ENCODE peak calls at places on chromosomes 5 and 9, in seven cellular contexts. L is lower lobe of right lung, P is fibroblast of lung, X is left ventricle myocardium inferior, C is body of pancreas, Y is tibial artery, V is psoas muscle. D is an unnamed sample. For H3K4me1, the result is how much of the 10 kb centered on the place peaks cover.

GRCh38 chr9:136901516-136902258 is 15.4 kb downstream of the TRAF2 start:
- DNase-seq in C (peak), P (peak), X (no peak), Y (peak), V (peak), L (no peak), D (peak)

GRCh38 chr5:73088026-73088425 is 32.3 kb upstream of the TMEM171 start:
- DNase-seq in V (no peak), X (no peak), Y (no peak), L (no peak), C (no peak), P (peak), D (no peak)

GRCh38 chr9:136775191-136775590 is 10.9 kb upstream of the LCN15 start:
- DNase-seq in L (no peak), X (no peak), C (no peak), Y (no peak), V (peak), P (no peak), D (no peak)

GRCh38 chr5:36724429-36725332 is 118.3 kb downstream of the SLC1A3 start:
- DNase-seq in C (peak), L (peak), X (peak), Y (peak), P (no peak), V (peak), D (peak)

GRCh38 chr5:31449175-31449574 is 82.7 kb downstream of the DROSHA start:
- DNase-seq in C (no peak), X (no peak), Y (no peak), V (no peak), P (peak), L (no peak), D (no peak)

GRCh38 chr9:30714389-30714788 is 1670.1 kb upstream of the ACO1 start:
- DNase-seq in Y (no peak), P (no peak), C (no peak), V (no peak), L (no peak), X (no peak), D (no peak)

GRCh38 chr5:179822444-179822990 is 1.8 kb downstream of the SQSTM1 start:
- DNase-seq in V (no peak), L (peak), P (no peak), C (no peak), X (no peak), Y (no peak), D (peak)

GRCh38 chr9:78357165-78357873 is 60.4 kb downstream of the PSAT1 start:
- DNase-seq in X (no peak), L (no peak), C (no peak), P (no peak), Y (no peak), V (no peak), D (no peak)

GRCh38 chr5:179115307-179115706 is 55.1 kb downstream of the ZNF354C start:
- DNase-seq in Y (no peak), V (no peak), P (no peak), X (no peak), L (peak), C (no peak), D (no peak)

GRCh38 chr9:93064392-93065124 is 6.1 kb downstream of the SUSD3 start:
- DNase-seq in V (peak), L (peak), C (peak), Y (no peak), P (peak), X (peak), D (peak)

GRCh38 chr9:131624636-131625241 is 79.4 kb downstream of the PRRT1B start:
- DNase-seq in L (no peak), P (peak), Y (no peak), V (peak), X (peak), C (peak), D (no peak)

GRCh38 chr5:141761-142160 is 49.5 kb upstream of the LRRC14B start:
- DNase-seq in C (no peak), X (no peak), P (no peak), V (no peak), L (no peak), Y (no peak), D (no peak)

GRCh38 chr5:57445006-57445714 is 37.5 kb downstream of the ACTBL2 start:
- DNase-seq in Y (no peak), P (no peak), V (no peak), C (no peak), L (no peak), X (no peak), D (no peak)

GRCh38 chr5:151632524-151632923 is 41.4 kb upstream of the FAT2 start:
- DNase-seq in Y (no peak), C (no peak), P (no peak), L (no peak), V (no peak), X (peak), D (no peak)

GRCh38 chr5:176441921-176442323 is 6.3 kb upstream of the FAF2 start:
- DNase-seq in V (no peak), P (peak), X (no peak), L (no peak), Y (no peak), C (no peak), D (no peak)

GRCh38 chr5:61342066-61342465 is 10.0 kb downstream of the ZSWIM6 start:
- DNase-seq in V (no peak), X (no peak), Y (no peak), L (no peak), P (peak), C (no peak), D (no peak)

GRCh38 chr9:22214021-22214420 is 204.9 kb upstream of the CDKN2B start:
- DNase-seq in P (peak), X (no peak), L (no peak), C (no peak), Y (no peak), V (no peak), D (no peak)

GRCh38 chr5:127299678-127300077 is 9.1 kb downstream of the MEGF10 start:
- DNase-seq in P (no peak), V (no peak), X (no peak), L (no peak), C (no peak), Y (no peak), D (no peak)

GRCh38 chr5:976849-977751 is 31.5 kb upstream of the NKD2 start:
- DNase-seq in L (peak), P (no peak), V (peak), X (no peak), C (no peak), Y (no peak), D (no peak)

GRCh38 chr9:86843182-86843581 is 104.1 kb downstream of the GAS1 start:
- DNase-seq in X (no peak), L (no peak), C (peak), V (no peak), P (no peak), Y (no peak), D (no peak)

GRCh38 chr5:139684881-139685749 is 37.0 kb downstream of the CXXC5 start:
- DNase-seq in Y (no peak), X (peak), C (peak), P (no peak), V (peak), L (no peak), D (no peak)

GRCh38 chr5:171534009-171534895 is 114.8 kb downstream of the FGF18 start:
- DNase-seq in L (no peak), V (no peak), C (no peak), P (peak), X (no peak), Y (no peak), D (no peak)

GRCh38 chr9:75892168-75892901 is 1.9 kb downstream of the PCSK5 start:
- DNase-seq in P (peak), C (peak), X (peak), Y (peak), L (peak), V (peak), D (no peak)

DNA sequence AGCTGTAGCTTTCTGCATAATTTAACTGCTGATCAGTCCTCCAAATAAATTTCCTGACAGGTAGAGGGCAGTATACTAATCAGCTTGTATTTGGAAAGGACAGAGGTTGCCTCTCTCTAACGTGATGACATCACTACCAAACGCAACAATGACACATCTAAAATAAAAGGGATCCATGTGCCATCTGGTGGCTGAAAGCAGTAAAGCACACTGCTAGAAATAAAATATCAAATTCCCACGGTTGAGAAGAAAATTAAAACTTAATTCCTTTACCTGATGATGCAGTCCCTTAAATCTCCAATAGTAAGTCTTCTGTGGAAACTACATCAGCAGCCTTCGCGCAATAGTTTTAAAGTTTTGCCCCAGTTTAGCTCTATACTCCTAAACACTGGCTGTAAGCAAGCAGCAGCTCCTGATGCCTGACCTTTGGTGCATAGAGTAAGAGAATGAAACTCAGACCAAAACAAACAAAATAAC is 54.5 kb downstream of the DIAPH1 start:
- DNase-seq in Y (peak), C (peak), X (no peak), V (no peak), P (peak), L (no peak), D (peak)
- H3K27ac ChIP-seq in Y (peak), C (peak), X (peak), V (peak), P (peak), L (peak), D (peak)

DNA sequence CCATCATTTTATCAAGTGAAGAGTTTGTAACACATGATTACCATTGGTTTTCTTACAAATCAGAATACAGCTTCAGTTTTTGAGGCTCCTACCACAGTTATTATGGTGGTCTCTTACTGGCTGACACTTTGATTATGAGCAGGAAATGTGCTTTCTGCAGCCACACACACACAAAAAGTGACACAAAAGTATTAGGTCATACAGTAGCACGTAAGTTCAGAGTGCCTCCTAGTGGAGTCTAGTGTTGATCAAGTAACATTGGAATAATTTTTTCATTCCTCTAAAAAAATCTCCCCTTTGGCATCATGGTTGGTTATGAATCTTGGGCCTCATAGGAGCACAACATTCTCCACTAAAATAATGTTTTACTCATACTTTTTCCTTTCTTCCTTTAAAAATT is 37.6 kb downstream of the PAM start:
- DNase-seq in V (no peak), P (peak), Y (no peak), L (no peak), C (no peak), X (no peak), D (no peak)
- TF ChIP-seq CTCF in V (peak), P (peak), Y (no peak), L (no peak), C (peak), X (peak), D (no peak)

DNA sequence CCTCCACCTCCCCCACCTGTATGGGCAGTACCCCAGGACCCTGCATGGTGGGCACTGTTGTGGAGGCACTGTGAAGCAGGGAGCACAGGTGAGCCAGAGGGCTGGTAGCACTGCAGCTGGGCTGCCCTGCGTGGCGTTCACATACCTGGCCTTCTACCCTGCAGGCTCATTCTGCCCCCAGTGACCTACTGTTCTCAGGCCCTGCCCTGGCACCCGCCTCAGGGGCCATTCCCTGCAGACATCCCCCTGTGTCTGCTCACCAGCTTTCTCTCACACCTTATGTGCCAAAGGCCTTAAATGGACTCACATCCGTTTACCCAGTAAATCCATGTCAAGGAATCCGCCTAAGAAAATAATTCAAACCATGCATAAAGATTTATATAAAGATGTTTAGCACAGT is 196.5 kb downstream of the CRB2 start:
- DNase-seq in Y (no peak), C (no peak), L (no peak), X (no peak), V (no peak), P (no peak), D (no peak)
- H3K4me1 ChIP-seq in Y (under half), C (under half), L (under half), X (under half), V (under half), P (under half), D (under half)

DNA sequence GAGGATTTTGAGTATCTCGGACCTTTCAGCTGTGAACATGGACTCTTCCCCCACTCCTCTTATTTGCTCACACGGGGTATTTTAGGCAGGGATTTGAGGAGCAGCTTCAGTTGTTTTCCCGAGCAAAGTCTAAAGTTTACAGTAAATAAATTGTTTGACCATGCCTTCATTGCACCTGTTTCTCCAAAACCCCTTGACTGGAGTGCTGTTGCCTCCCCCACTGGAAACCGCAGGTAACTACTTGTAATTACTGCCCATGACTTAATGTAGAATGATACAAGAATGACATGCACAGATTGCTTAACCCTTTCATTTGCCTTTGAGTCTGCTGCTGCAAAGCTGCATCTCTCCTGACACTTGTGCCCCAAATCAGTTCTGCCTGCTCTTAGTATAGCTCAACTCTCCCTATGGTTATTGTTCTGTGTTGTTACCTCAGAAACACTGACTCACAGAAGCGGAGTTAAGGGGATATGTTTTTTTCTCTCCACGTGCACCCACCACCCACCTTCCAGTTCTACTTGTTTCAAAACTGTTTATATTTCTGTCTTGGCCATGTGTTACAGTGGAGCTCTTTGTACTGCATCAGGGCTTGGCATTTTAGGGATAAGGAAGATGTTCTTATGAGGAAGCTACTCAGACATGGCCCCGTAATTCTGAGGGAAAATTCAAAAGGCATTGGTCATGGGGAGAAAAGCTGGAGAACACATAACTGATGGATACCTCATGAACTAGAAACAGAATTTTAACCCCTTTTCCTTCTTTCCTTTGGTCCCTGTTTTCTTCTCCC is 2.2 kb downstream of the ADRB2 start:
- DNase-seq in Y (no peak), X (no peak), C (no peak), P (peak), L (no peak), V (no peak), D (no peak)
- H3K27ac ChIP-seq in Y (no peak), X (peak), C (no peak), P (no peak), L (peak), V (peak), D (peak)

GRCh38 chr5:55982957-55983381 is 11.8 kb downstream of the IL6ST start:
- DNase-seq in X (no peak), L (no peak), V (no peak), C (peak), Y (no peak), P (no peak), D (no peak)
- TF ChIP-seq CTCF in X (peak), L (no peak), V (peak), C (no peak), Y (no peak), P (no peak), D (no peak)

GRCh38 chr5:39186722-39187539 is 32.4 kb downstream of the FYB1 start:
- DNase-seq in V (no peak), X (no peak), L (no peak), C (no peak), P (no peak), Y (no peak), D (no peak)

GRCh38 chr5:39189297-39189955 is 29.9 kb downstream of the FYB1 start:
- DNase-seq in P (no peak), C (no peak), X (no peak), V (no peak), L (no peak), Y (no peak), D (no peak)

GRCh38 chr5:39185761-39186160 is 33.6 kb downstream of the FYB1 start:
- DNase-seq in V (no peak), Y (no peak), C (no peak), P (no peak), L (no peak), X (no peak), D (no peak)

GRCh38 chr5:39186289-39186688 is 33.1 kb downstream of the FYB1 start:
- DNase-seq in C (no peak), X (no peak), P (no peak), V (no peak), Y (no peak), L (no peak), D (no peak)

GRCh38 chr5:39187873-39188731 is 31.3 kb downstream of the FYB1 start:
- DNase-seq in C (no peak), L (no peak), Y (no peak), X (no peak), P (no peak), V (no peak), D (no peak)
- H3K4me1 ChIP-seq in C (under half), L (under half), Y (under half), X (under half), P (under half), V (under half), D (under half)

GRCh38 chr9:83959061-83959460 is 21.0 kb downstream of the HNRNPK start:
- DNase-seq in Y (no peak), P (peak), C (no peak), X (no peak), V (no peak), L (no peak), D (no peak)
- H3K27ac ChIP-seq in Y (no peak), P (no peak), C (no peak), X (no peak), V (no peak), L (no peak), D (no peak)

D was measured in Peyer's patch.